ENCODE peak calls at places on chromosome X, in six cellular contexts. N is type B pancreatic cell; A is endothelial cell of umbilical vein; P is upper lobe of right lung; H is dorsolateral prefrontal cortex; B is CD4-positive, alpha-beta T cell. L is an unnamed sample.

GRCh38 chrX:79130857-79131256 is 13.6 kb upstream of the GPR174 start:
- DNase-seq in N (no peak), A (no peak), P (no peak), H (no peak), B (no peak), L (no peak)

GRCh38 chrX:101462892-101463291 is 22.4 kb upstream of the ARMCX4 start:
- DNase-seq in N (no peak), A (peak), P (no peak), H (no peak), B (no peak), L (no peak)

GRCh38 chrX:43581167-43581566 is 74.9 kb upstream of the MAOA start:
- DNase-seq in N (no peak), A (no peak), P (no peak), H (no peak), B (no peak), L (no peak)

GRCh38 chrX:123830309-123830708 is 29.5 kb upstream of the XIAP start:
- DNase-seq in N (no peak), A (no peak), P (peak), H (no peak), B (no peak), L (no peak)

GRCh38 chrX:47991263-47992092 is 12.3 kb downstream of the ZNF182 start:
- DNase-seq in N (no peak), A (no peak), P (no peak), H (no peak), B (no peak), L (no peak)

GRCh38 chrX:24963823-24964222 is 51.9 kb downstream of the ARX start:
- DNase-seq in N (no peak), A (no peak), P (no peak), H (no peak), B (no peak), L (no peak)

GRCh38 chrX:153794018-153794896 is at the start of the genes IDH3G and SSR4:
- DNase-seq in N (peak), A (peak), P (peak), H (peak), B (peak), L (peak)

GRCh38 chrX:130120746-130121504 is 10.6 kb upstream of the ELF4 start:
- DNase-seq in N (peak), A (peak), P (peak), H (peak), B (peak), L (peak)

GRCh38 chrX:12174358-12174757 is 36.1 kb downstream of the FRMPD4 start:
- DNase-seq in N (no peak), A (no peak), P (no peak), H (no peak), B (no peak), L (no peak)

GRCh38 chrX:74286950-74287349 is 17.0 kb upstream of the ZCCHC13 start:
- DNase-seq in N (no peak), A (no peak), P (no peak), H (no peak), B (no peak), L (no peak)

GRCh38 chrX:153459976-153460375 is 10.4 kb downstream of the HAUS7 start:
- DNase-seq in N (no peak), A (peak), P (no peak), H (no peak), B (no peak), L (no peak)

GRCh38 chrX:30961805-30962204 is 72.8 kb upstream of the TAB3 start:
- DNase-seq in N (no peak), A (no peak), P (no peak), H (no peak), B (no peak), L (no peak)

GRCh38 chrX:68895339-68896250 is 66.8 kb downstream of the EFNB1 start:
- DNase-seq in N (no peak), A (peak), P (no peak), H (no peak), B (no peak), L (no peak)

GRCh38 chrX:123993326-123993725 is 31.8 kb downstream of the STAG2 start:
- DNase-seq in N (no peak), A (peak), P (no peak), H (no peak), B (no peak), L (no peak)

GRCh38 chrX:55119712-55120111 is 30.9 kb downstream of the PAGE2 start:
- DNase-seq in N (no peak), A (no peak), P (no peak), H (no peak), B (no peak), L (no peak)

GRCh38 chrX:25022499-25023325 is 6.9 kb upstream of the ARX start:
- DNase-seq in N (no peak), A (no peak), P (no peak), H (no peak), B (no peak), L (no peak)

GRCh38 chrX:121307441-121307840 is 260.0 kb downstream of the GLUD2 start:
- DNase-seq in N (no peak), A (no peak), P (no peak), H (no peak), B (no peak), L (no peak)

GRCh38 chrX:109270580-109271484 is 211.1 kb downstream of the GUCY2F start:
- DNase-seq in N (no peak), A (no peak), P (peak), H (no peak), B (no peak), L (no peak)

GRCh38 chrX:79452879-79453278 is 85.7 kb upstream of the ITM2A start:
- DNase-seq in N (no peak), A (no peak), P (no peak), H (no peak), B (no peak), L (no peak)

GRCh38 chrX:45208121-45208856 is 7.6 kb upstream of the DIPK2B start:
- DNase-seq in N (no peak), A (peak), P (no peak), H (no peak), B (no peak), L (no peak)

GRCh38 chrX:77446029-77446585 is 1.1 kb upstream of the FGF16 start:
- DNase-seq in N (no peak), A (peak), P (peak), H (no peak), B (no peak), L (no peak)

GRCh38 chrX:1466971-1467561 is 14.4 kb upstream of the ASMTL start:
- DNase-seq in N (peak), A (no peak), P (peak), H (no peak), B (no peak), L (peak)

GRCh38 chrX:115504167-115504566 is 56.8 kb upstream of the PLS3 start:
- DNase-seq in N (no peak), A (no peak), P (no peak), H (no peak), B (no peak), L (no peak)

GRCh38 chrX:50115973-50116372 is 84.8 kb downstream of the AKAP4 start:
- DNase-seq in N (no peak), A (no peak), P (no peak), H (no peak), B (no peak), L (no peak)

GRCh38 chrX:118338930-118339329 is 7.0 kb upstream of the WDR44 start:
- DNase-seq in N (no peak), A (no peak), P (no peak), H (no peak), B (no peak), L (no peak)

GRCh38 chrX:45771560-45772340 is 571.1 kb upstream of the DIPK2B start:
- DNase-seq in N (no peak), A (peak), P (peak), H (no peak), B (peak), L (no peak)

GRCh38 chrX:40683245-40683644 is 35.9 kb upstream of the CXorf38 start:
- DNase-seq in N (no peak), A (no peak), P (no peak), H (no peak), B (no peak), L (no peak)

GRCh38 chrX:110420771-110421498 is 62.3 kb downstream of the RTL9 start:
- DNase-seq in N (no peak), A (no peak), P (no peak), H (peak), B (no peak), L (no peak)

GRCh38 chrX:18961686-18962085 is 22.2 kb downstream of the PHKA2 start:
- DNase-seq in N (no peak), A (peak), P (no peak), H (no peak), B (no peak), L (no peak)

GRCh38 chrX:43618376-43619205 is 37.5 kb upstream of the MAOA start:
- DNase-seq in N (no peak), A (no peak), P (no peak), H (no peak), B (no peak), L (no peak)

GRCh38 chrX:97109730-97110129 is 226.0 kb downstream of the RPA4 start:
- DNase-seq in N (no peak), A (no peak), P (no peak), H (no peak), B (no peak), L (no peak)

GRCh38 chrX:16897445-16897844 is 27.3 kb upstream of the RBBP7 start:
- DNase-seq in N (no peak), A (no peak), P (no peak), H (no peak), B (no peak), L (no peak)

GRCh38 chrX:16892504-16893362 is 22.6 kb upstream of the RBBP7 start:
- DNase-seq in N (no peak), A (peak), P (no peak), H (no peak), B (peak), L (peak)
- TF ChIP-seq CTCF in N (peak), A (peak), P (peak), H (peak), B (peak), L (peak)

DNA sequence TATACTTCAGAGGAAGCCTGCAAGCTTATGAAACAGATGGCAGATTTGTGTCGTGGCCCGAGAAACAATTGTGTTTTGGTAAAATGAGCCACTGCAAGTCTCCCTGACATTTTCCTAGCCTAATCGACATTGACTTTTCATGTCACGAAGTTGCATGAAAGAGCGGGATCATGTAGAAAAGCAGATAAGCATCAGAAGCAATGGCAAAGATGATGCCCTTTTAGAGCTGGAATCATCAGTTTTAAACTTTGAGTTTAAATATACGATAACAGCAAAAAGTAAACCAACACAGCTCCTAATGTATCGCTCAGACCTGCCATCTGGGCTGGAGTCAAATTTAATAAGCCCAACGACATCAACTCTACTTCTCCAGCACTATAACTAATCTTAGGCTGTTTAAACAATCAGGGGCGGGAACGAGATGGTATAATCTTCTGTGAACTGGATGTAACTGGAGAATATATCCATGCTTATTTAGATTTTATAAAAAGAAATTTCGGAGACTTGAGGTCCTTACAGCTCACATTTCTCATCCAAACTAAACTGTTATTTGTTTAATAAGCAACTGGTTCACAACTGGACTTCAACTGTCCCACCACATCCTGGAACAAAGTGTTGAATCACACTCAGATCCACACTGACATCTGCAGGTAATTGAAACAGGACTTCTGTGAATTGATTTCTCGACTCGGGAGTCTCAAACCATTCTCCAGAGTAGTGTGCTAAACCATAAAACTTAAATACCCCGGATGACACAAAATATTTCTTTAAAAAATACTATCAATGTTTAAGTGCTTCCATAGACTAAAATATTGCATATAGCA is 95.1 kb upstream of the PLAC1 start:
- DNase-seq in N (no peak), A (peak), P (no peak), H (no peak), B (no peak), L (no peak)
- TF ChIP-seq CTCF in N (no peak), A (no peak), P (no peak), H (no peak), B (no peak), L (peak)

DNA sequence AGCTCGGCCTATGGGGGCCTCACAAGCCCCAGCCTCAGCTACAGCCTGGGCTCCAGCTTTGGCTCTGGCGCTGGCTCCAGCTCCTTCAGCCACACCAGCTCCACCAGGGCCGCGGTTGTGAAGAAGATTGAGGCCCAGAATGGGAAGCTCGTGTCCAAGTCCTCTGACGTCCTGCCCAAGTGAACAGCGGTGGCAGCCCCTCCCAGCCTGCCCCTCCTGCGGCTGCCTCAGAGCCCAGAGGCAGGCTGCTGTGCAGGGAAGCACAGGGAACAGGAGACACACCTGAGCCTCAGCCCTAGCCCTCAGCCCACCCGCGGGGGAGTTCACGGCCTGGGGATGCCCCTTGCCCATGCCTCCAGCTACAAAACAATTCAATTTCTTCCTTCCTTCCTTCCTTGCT is 75.7 kb upstream of the ZXDA start:
- DNase-seq in N (no peak), A (no peak), P (no peak), H (no peak), B (no peak), L (no peak)
- TF ChIP-seq CTCF in N (no peak), A (no peak), P (no peak), H (no peak), B (no peak), L (no peak)

DNA sequence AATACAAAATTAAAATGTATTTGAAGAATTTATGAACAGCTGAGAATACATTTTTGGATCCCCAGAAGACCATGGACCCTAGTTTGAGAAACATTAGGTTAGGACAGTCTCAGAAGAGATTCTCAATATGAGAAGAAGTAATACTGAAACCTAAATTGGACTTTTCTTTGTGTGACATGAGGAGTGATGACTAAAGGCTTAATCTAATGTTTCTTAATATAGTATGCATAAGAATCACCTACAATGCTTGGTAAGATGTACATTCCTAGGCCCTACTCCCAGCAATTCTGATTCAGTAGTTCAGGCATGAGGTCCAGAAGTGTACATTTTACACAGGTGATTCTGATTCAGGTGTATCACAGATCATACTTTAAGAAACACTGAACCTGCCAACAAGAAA is 31.6 kb upstream of the HUWE1 start:
- DNase-seq in N (no peak), A (no peak), P (no peak), H (no peak), B (no peak), L (no peak)
- TF ChIP-seq CTCF in N (no peak), A (no peak), P (no peak), H (no peak), B (no peak), L (no peak)

GRCh38 chrX:134476284-134476683 is 16.3 kb downstream of the HPRT1 start:
- DNase-seq in N (no peak), A (no peak), P (no peak), H (no peak), B (no peak), L (no peak)

GRCh38 chrX:134469481-134469880 is 9.5 kb downstream of the HPRT1 start:
- DNase-seq in N (no peak), A (peak), P (no peak), H (no peak), B (no peak), L (no peak)

GRCh38 chrX:134470013-134470412 is 10.0 kb downstream of the HPRT1 start:
- DNase-seq in N (no peak), A (no peak), P (no peak), H (no peak), B (no peak), L (no peak)

GRCh38 chrX:134472041-134472440 is 12.1 kb downstream of the HPRT1 start:
- DNase-seq in N (no peak), A (no peak), P (no peak), H (no peak), B (no peak), L (no peak)
- TF ChIP-seq CTCF in N (no peak), A (no peak), P (no peak), H (no peak), B (no peak), L (no peak)

GRCh38 chrX:136162827-136163427 is 15.6 kb downstream of the FHL1 start:
- DNase-seq in N (no peak), A (peak), P (no peak), H (no peak), B (peak), L (no peak)

GRCh38 chrX:136168929-136169735 is 21.8 kb downstream of the FHL1 start:
- DNase-seq in N (no peak), A (peak), P (no peak), H (no peak), B (no peak), L (no peak)

GRCh38 chrX:136170109-136170800 is 22.9 kb downstream of the FHL1 start:
- DNase-seq in N (no peak), A (peak), P (no peak), H (no peak), B (no peak), L (no peak)

GRCh38 chrX:136163694-136164093 is 16.4 kb downstream of the FHL1 start:
- DNase-seq in N (no peak), A (no peak), P (no peak), H (no peak), B (no peak), L (no peak)

GRCh38 chrX:136166221-136166855 is 19.0 kb downstream of the FHL1 start:
- DNase-seq in N (no peak), A (no peak), P (no peak), H (no peak), B (no peak), L (no peak)
- TF ChIP-seq CTCF in N (no peak), A (peak), P (peak), H (no peak), B (no peak), L (peak)

L was measured in osteocyte.